ENCODE peak calls at places on chromosomes 5 and 9, in eight cellular contexts. X, J, Y, G, A, K, M and Z are unnamed samples.

GRCh38 chr5:5270161-5270560 is 130.0 kb downstream of the ADAMTS16 start:
- DNase-seq in X (no peak), J (no peak), Y (no peak), G (no peak), A (no peak), K (no peak), M (no peak), Z (no peak)

GRCh38 chr9:95143591-95144561 is 173.6 kb downstream of the FANCC start:
- DNase-seq in X (no peak), J (no peak), Y (no peak), G (no peak), A (peak), K (peak), M (peak), Z (peak)

GRCh38 chr9:34620061-34620994 is at the start of gene DCTN3:
- DNase-seq in X (peak), J (peak), Y (peak), G (peak), A (peak), K (peak), M (peak), Z (peak)

GRCh38 chr9:72586388-72587160 is 65.2 kb downstream of the TMC1 start:
- DNase-seq in X (peak), J (peak), Y (peak), G (no peak), A (peak), K (no peak), M (peak), Z (peak)

GRCh38 chr5:81544351-81545001 is 150.5 kb upstream of the ACOT12 start:
- DNase-seq in X (no peak), J (no peak), Y (no peak), G (no peak), A (peak), K (no peak), M (no peak), Z (peak)

GRCh38 chr5:175728885-175729828 is 71.3 kb downstream of the HRH2 start:
- DNase-seq in X (no peak), J (no peak), Y (no peak), G (no peak), A (peak), K (peak), M (no peak), Z (peak)

GRCh38 chr9:90562229-90562628 is 80.4 kb downstream of the DIRAS2 start:
- DNase-seq in X (no peak), J (no peak), Y (no peak), G (no peak), A (no peak), K (no peak), M (no peak), Z (no peak)

GRCh38 chr5:16135003-16135402 is 44.6 kb downstream of the MARCHF11 start:
- DNase-seq in X (no peak), J (no peak), Y (no peak), G (no peak), A (peak), K (no peak), M (no peak), Z (no peak)

GRCh38 chr9:14189578-14189977 is 124.4 kb downstream of the NFIB start:
- DNase-seq in X (no peak), J (no peak), Y (no peak), G (no peak), A (no peak), K (no peak), M (no peak), Z (no peak)

GRCh38 chr5:37375091-37375490 is 4.0 kb upstream of the WDR70 start:
- DNase-seq in X (no peak), J (no peak), Y (no peak), G (no peak), A (no peak), K (no peak), M (no peak), Z (no peak)

GRCh38 chr5:89869346-89869745 is 540.2 kb downstream of the CETN3 start:
- DNase-seq in X (no peak), J (no peak), Y (no peak), G (no peak), A (no peak), K (no peak), M (no peak), Z (no peak)

GRCh38 chr5:147751156-147751830 is 31.2 kb downstream of the JAKMIP2 start:
- DNase-seq in X (no peak), J (no peak), Y (no peak), G (no peak), A (no peak), K (peak), M (no peak), Z (no peak)

GRCh38 chr9:3528466-3528865 is 2.7 kb upstream of the RFX3 start:
- DNase-seq in X (no peak), J (no peak), Y (peak), G (peak), A (no peak), K (no peak), M (no peak), Z (no peak)

GRCh38 chr9:76004526-76004925 is 114.1 kb downstream of the PCSK5 start:
- DNase-seq in X (no peak), J (no peak), Y (no peak), G (no peak), A (no peak), K (no peak), M (no peak), Z (no peak)

GRCh38 chr5:145775893-145776444 is 59.2 kb downstream of the PRELID2 start:
- DNase-seq in X (peak), J (peak), Y (peak), G (no peak), A (peak), K (no peak), M (peak), Z (peak)

GRCh38 chr5:157890825-157891587 is 32.1 kb upstream of the CLINT1 start:
- DNase-seq in X (no peak), J (peak), Y (peak), G (no peak), A (peak), K (no peak), M (no peak), Z (no peak)

GRCh38 chr9:38208206-38208901 is 139.3 kb upstream of the SHB start:
- DNase-seq in X (no peak), J (peak), Y (no peak), G (no peak), A (peak), K (no peak), M (no peak), Z (peak)